ENCODE peak calls at places on chromosomes 4 and X, in eight cellular contexts. S is SW480; N is T follicular helper cell; W is stimulated activated CD4-positive, alpha-beta T cell treated with anti-CD3 and anti-CD28 coated beads, Interleukin-1b, Interleukin-23, amount 100 ng/mL, for 4 hours; A is AG09309; F is BE2C; Q is posterior vena cava; V is activated naive CD4-positive, alpha-beta T cell treated with anti-CD3 and anti-CD28 coated beads, Interleukin-2, amount 50 U/mL, for 72 hours. R is an unnamed sample.

GRCh38 chr4:184450743-184451142 is 23.6 kb downstream of the IRF2 start:
- DNase-seq in S (no peak), N (no peak), W (no peak), A (no peak), F (no peak), Q (no peak), V (no peak), R (no peak)

GRCh38 chr4:53313510-53313909 is 52.4 kb downstream of the SCFD2 start:
- DNase-seq in S (peak), N (no peak), W (no peak), A (no peak), F (peak), Q (no peak), V (no peak), R (no peak)

GRCh38 chr4:184534511-184535391 is 60.4 kb upstream of the IRF2 start:
- DNase-seq in S (no peak), N (no peak), W (no peak), A (peak), F (no peak), Q (no peak), V (no peak), R (no peak)

GRCh38 chr4:155766544-155766943 is 7.7 kb downstream of the GUCY1B1 start:
- DNase-seq in S (no peak), N (no peak), W (no peak), A (no peak), F (no peak), Q (no peak), V (no peak), R (no peak)

GRCh38 chr4:81919238-81919637 is 447.5 kb upstream of the RASGEF1B start:
- DNase-seq in S (peak), N (no peak), W (no peak), A (no peak), F (no peak), Q (no peak), V (no peak), R (no peak)

GRCh38 chr4:13162886-13163285 is 321.3 kb downstream of the RAB28 start:
- DNase-seq in S (no peak), N (no peak), W (no peak), A (no peak), F (no peak), Q (no peak), V (no peak), R (no peak)

GRCh38 chrX:70461026-70461425 is 16.4 kb downstream of the DLG3 start:
- DNase-seq in S (no peak), N (no peak), W (no peak), A (no peak), F (no peak), Q (no peak), V (no peak), R (no peak)

GRCh38 chr4:23234018-23234417 is 541.3 kb downstream of the GBA3 start:
- DNase-seq in S (no peak), N (no peak), W (no peak), A (no peak), F (no peak), Q (no peak), V (no peak), R (no peak)

GRCh38 chrX:3221643-3222042 is 124.8 kb downstream of the MXRA5 start:
- DNase-seq in S (no peak), N (no peak), W (no peak), A (no peak), F (no peak), Q (no peak), V (no peak), R (no peak)

GRCh38 chr4:155855897-155856296 is 10.2 kb downstream of the ASIC5 start:
- DNase-seq in S (no peak), N (no peak), W (no peak), A (no peak), F (no peak), Q (no peak), V (no peak), R (no peak)

GRCh38 chr4:85756938-85757337 is 282.0 kb downstream of the ARHGAP24 start:
- DNase-seq in S (peak), N (no peak), W (no peak), A (no peak), F (peak), Q (no peak), V (no peak), R (no peak)

GRCh38 chr4:38141808-38142500 is 181.8 kb downstream of the PTTG2 start:
- DNase-seq in S (no peak), N (no peak), W (no peak), A (no peak), F (no peak), Q (peak), V (no peak), R (no peak)

GRCh38 chrX:71170660-71171059 is 26.0 kb downstream of the NLGN3 start:
- DNase-seq in S (no peak), N (no peak), W (no peak), A (no peak), F (no peak), Q (no peak), V (no peak), R (no peak)

GRCh38 chr4:139007640-139008039 is 7.9 kb upstream of the NOCT start:
- DNase-seq in S (no peak), N (no peak), W (no peak), A (no peak), F (no peak), Q (no peak), V (no peak), R (no peak)

GRCh38 chrX:134163836-134164235 is 73.1 kb upstream of the CCDC160 start:
- DNase-seq in S (no peak), N (no peak), W (no peak), A (no peak), F (no peak), Q (no peak), V (no peak), R (no peak)

GRCh38 chrX:66110112-66110511 is 53.9 kb upstream of the HEPH start:
- DNase-seq in S (peak), N (no peak), W (no peak), A (peak), F (no peak), Q (no peak), V (no peak), R (no peak)

GRCh38 chrX:21723097-21723496 is 34.8 kb downstream of the SMPX start:
- DNase-seq in S (no peak), N (no peak), W (no peak), A (no peak), F (no peak), Q (no peak), V (no peak), R (no peak)

GRCh38 chr4:7156273-7157139 is 35.8 kb upstream of the SORCS2 start:
- DNase-seq in S (no peak), N (no peak), W (no peak), A (no peak), F (peak), Q (peak), V (peak), R (no peak)

GRCh38 chrX:70452143-70452733 is 7.6 kb downstream of the DLG3 start:
- DNase-seq in S (peak), N (peak), W (peak), A (no peak), F (no peak), Q (no peak), V (no peak), R (peak)

GRCh38 chrX:152904151-152905080 is 6.5 kb downstream of the ZNF185 start:
- DNase-seq in S (peak), N (peak), W (peak), A (peak), F (peak), Q (no peak), V (no peak), R (no peak)

GRCh38 chr4:1975391-1975801 is 33.4 kb downstream of the NELFA start:
- DNase-seq in S (no peak), N (no peak), W (no peak), A (no peak), F (no peak), Q (peak), V (no peak), R (peak)

GRCh38 chr4:8585186-8585585 is 5.0 kb downstream of the GPR78 start:
- DNase-seq in S (peak), N (no peak), W (no peak), A (no peak), F (no peak), Q (no peak), V (no peak), R (peak)

GRCh38 chr4:127829014-127829413 is 46.9 kb downstream of the HSPA4L start:
- DNase-seq in S (no peak), N (no peak), W (no peak), A (no peak), F (no peak), Q (no peak), V (no peak), R (no peak)

GRCh38 chr4:185232370-185232769 is 23.0 kb downstream of the SNX25 start:
- DNase-seq in S (no peak), N (no peak), W (no peak), A (no peak), F (peak), Q (no peak), V (no peak), R (no peak)

GRCh38 chr4:184548651-184549341 is 74.4 kb upstream of the IRF2 start:
- DNase-seq in S (peak), N (no peak), W (no peak), A (no peak), F (no peak), Q (no peak), V (no peak), R (no peak)